ENCODE peak calls at places on chromosomes 11 and 22, in ten cellular contexts. One of them, this sample, is unnamed.

GRCh38 chr22:30575859-30576258 is 1.4 kb upstream of the GAL3ST1 start:
- DNase-seq in CD4-positive, alpha-beta T cell: no peak
- DNase-seq in T-helper 9 cell: no peak
- DNase-seq in brain microvascular endothelial cell: no peak
- DNase-seq in pons: no peak
- DNase-seq in NCI-H1105 treated with DMSO at 0.1 percent for 48 hours: no peak
- DNase-seq in NCI-H1417: no peak
- DNase-seq in RWPE1: no peak
- DNase-seq in H1: no peak
- DNase-seq in H4: no peak
- DNase-seq in this sample: no peak

GRCh38 chr22:20239951-20240773 is 28.0 kb downstream of the RTN4R start:
- DNase-seq in CD4-positive, alpha-beta T cell: no peak
- DNase-seq in T-helper 9 cell: no peak
- DNase-seq in brain microvascular endothelial cell: no peak
- DNase-seq in pons: peak; percentile 43
- DNase-seq in NCI-H1105 treated with DMSO at 0.1 percent for 48 hours: no peak
- DNase-seq in NCI-H1417: no peak
- DNase-seq in RWPE1: no peak
- DNase-seq in H1: no peak
- DNase-seq in H4: no peak
- DNase-seq in this sample: no peak

GRCh38 chr11:129368889-129369672 is 6.6 kb upstream of the BARX2 start:
- DNase-seq in CD4-positive, alpha-beta T cell: no peak
- DNase-seq in T-helper 9 cell: no peak
- DNase-seq in brain microvascular endothelial cell: no peak
- DNase-seq in pons: no peak
- DNase-seq in NCI-H1105 treated with DMSO at 0.1 percent for 48 hours: peak; percentile 43
- DNase-seq in NCI-H1417: peak; percentile 65
- DNase-seq in RWPE1: no peak
- DNase-seq in H1: no peak
- DNase-seq in H4: no peak
- DNase-seq in this sample: no peak

GRCh38 chr11:110966131-110966530 is 253.9 kb upstream of the ARHGAP20 start:
- DNase-seq in CD4-positive, alpha-beta T cell: no peak
- DNase-seq in T-helper 9 cell: no peak
- DNase-seq in brain microvascular endothelial cell: no peak
- DNase-seq in pons: no peak
- DNase-seq in NCI-H1105 treated with DMSO at 0.1 percent for 48 hours: no peak
- DNase-seq in NCI-H1417: no peak
- DNase-seq in RWPE1: no peak
- DNase-seq in H1: no peak
- DNase-seq in H4: no peak
- DNase-seq in this sample: no peak

GRCh38 chr11:34051349-34052035 is at the start of gene CAPRIN1:
- DNase-seq in CD4-positive, alpha-beta T cell: peak; percentile 74
- DNase-seq in T-helper 9 cell: peak; percentile 73
- DNase-seq in brain microvascular endothelial cell: peak; percentile 67
- DNase-seq in pons: peak; percentile 86
- DNase-seq in NCI-H1105 treated with DMSO at 0.1 percent for 48 hours: peak; percentile 94
- DNase-seq in NCI-H1417: peak; percentile 98
- DNase-seq in RWPE1: peak; percentile 90
- DNase-seq in H1: peak; percentile 84
- DNase-seq in H4: peak; percentile 91
- DNase-seq in this sample: peak; percentile 67

GRCh38 chr11:122645847-122646246 is 9.7 kb upstream of the UBASH3B start:
- DNase-seq in CD4-positive, alpha-beta T cell: no peak
- DNase-seq in T-helper 9 cell: no peak
- DNase-seq in brain microvascular endothelial cell: no peak
- DNase-seq in pons: no peak
- DNase-seq in NCI-H1105 treated with DMSO at 0.1 percent for 48 hours: no peak
- DNase-seq in NCI-H1417: no peak
- DNase-seq in RWPE1: no peak
- DNase-seq in H1: no peak
- DNase-seq in H4: no peak
- DNase-seq in this sample: no peak

GRCh38 chr11:130426223-130427048 is 2.0 kb downstream of the ADAMTS8 start:
- DNase-seq in CD4-positive, alpha-beta T cell: no peak
- DNase-seq in T-helper 9 cell: no peak
- DNase-seq in brain microvascular endothelial cell: no peak
- DNase-seq in pons: peak; percentile 51
- DNase-seq in NCI-H1105 treated with DMSO at 0.1 percent for 48 hours: peak; percentile 81
- DNase-seq in NCI-H1417: no peak
- DNase-seq in RWPE1: no peak
- DNase-seq in H1: no peak
- DNase-seq in H4: no peak
- DNase-seq in this sample: no peak

GRCh38 chr11:73360743-73361369 is 15.3 kb upstream of the RELT start:
- DNase-seq in CD4-positive, alpha-beta T cell: no peak
- DNase-seq in T-helper 9 cell: no peak
- DNase-seq in brain microvascular endothelial cell: no peak
- DNase-seq in pons: no peak
- DNase-seq in NCI-H1105 treated with DMSO at 0.1 percent for 48 hours: no peak
- DNase-seq in NCI-H1417: no peak
- DNase-seq in RWPE1: no peak
- DNase-seq in H1: no peak
- DNase-seq in H4: no peak
- DNase-seq in this sample: no peak

GRCh38 chr22:47375621-47376321 is 613.3 kb downstream of the TBC1D22A start:
- DNase-seq in CD4-positive, alpha-beta T cell: no peak
- DNase-seq in T-helper 9 cell: no peak
- DNase-seq in brain microvascular endothelial cell: no peak
- DNase-seq in pons: no peak
- DNase-seq in NCI-H1105 treated with DMSO at 0.1 percent for 48 hours: no peak
- DNase-seq in NCI-H1417: no peak
- DNase-seq in RWPE1: no peak
- DNase-seq in H1: no peak
- DNase-seq in H4: no peak
- DNase-seq in this sample: no peak

GRCh38 chr22:20203142-20204099 is 52.6 kb upstream of the CCDC188 start:
- DNase-seq in CD4-positive, alpha-beta T cell: no peak
- DNase-seq in T-helper 9 cell: no peak
- DNase-seq in brain microvascular endothelial cell: no peak
- DNase-seq in pons: no peak
- DNase-seq in NCI-H1105 treated with DMSO at 0.1 percent for 48 hours: no peak
- DNase-seq in NCI-H1417: peak; percentile 25
- DNase-seq in RWPE1: peak; percentile 59
- DNase-seq in H1: peak; percentile 38
- DNase-seq in H4: no peak
- DNase-seq in this sample: no peak

GRCh38 chr11:13970986-13971385 is 8.5 kb downstream of the SPON1 start:
- DNase-seq in CD4-positive, alpha-beta T cell: no peak
- DNase-seq in T-helper 9 cell: no peak
- DNase-seq in brain microvascular endothelial cell: no peak
- DNase-seq in pons: no peak
- DNase-seq in NCI-H1105 treated with DMSO at 0.1 percent for 48 hours: peak; percentile 54
- DNase-seq in NCI-H1417: peak; percentile 45
- DNase-seq in RWPE1: peak; percentile 23
- DNase-seq in H1: no peak
- DNase-seq in H4: peak; percentile 60
- DNase-seq in this sample: no peak